ENCODE peak calls at places on chromosome 1, in five cellular contexts. One of them, this sample, is unnamed.

GRCh38 chr1:161215079-161215478 is at the start of gene FCER1G:
- DNase-seq in COLO829: no peak
- DNase-seq in LoVo: no peak
- DNase-seq in hepatic stellate cell: no peak
- DNase-seq in cardiac muscle cell: no peak
- DNase-seq in this sample: no peak

GRCh38 chr1:94925561-94926364 is 1.1 kb downstream of the CNN3 start:
- DNase-seq in COLO829: peak; percentile 82
- DNase-seq in LoVo: peak; percentile 60
- DNase-seq in hepatic stellate cell: peak; percentile 82
- DNase-seq in cardiac muscle cell: peak; percentile 95
- DNase-seq in this sample: peak; percentile 91

GRCh38 chr1:183622884-183623785 is 12.4 kb downstream of the ARPC5 start:
- DNase-seq in COLO829: peak; percentile 65
- DNase-seq in LoVo: peak; percentile 78
- DNase-seq in hepatic stellate cell: peak; percentile 29
- DNase-seq in cardiac muscle cell: peak; percentile 70
- DNase-seq in this sample: peak; percentile 59

GRCh38 chr1:24424207-24424606 is 8.6 kb downstream of the NIPAL3 start:
- DNase-seq in COLO829: no peak
- DNase-seq in LoVo: no peak
- DNase-seq in hepatic stellate cell: no peak
- DNase-seq in cardiac muscle cell: no peak
- DNase-seq in this sample: no peak

GRCh38 chr1:154405762-154406571 is 824 bp downstream of the IL6R start:
- DNase-seq in COLO829: no peak
- DNase-seq in LoVo: peak; percentile 58
- DNase-seq in hepatic stellate cell: peak; percentile 81
- DNase-seq in cardiac muscle cell: peak; percentile 59
- DNase-seq in this sample: peak; percentile 70

GRCh38 chr1:198467907-198468306 is 72.6 kb downstream of the ATP6V1G3 start:
- DNase-seq in COLO829: no peak
- DNase-seq in LoVo: no peak
- DNase-seq in hepatic stellate cell: no peak
- DNase-seq in cardiac muscle cell: no peak
- DNase-seq in this sample: no peak

GRCh38 chr1:242205622-242206489 is 207.0 kb upstream of the MAP1LC3C start:
- DNase-seq in COLO829: peak; percentile 50
- DNase-seq in LoVo: no peak
- DNase-seq in hepatic stellate cell: no peak
- DNase-seq in cardiac muscle cell: no peak
- DNase-seq in this sample: no peak

GRCh38 chr1:152397474-152397873 is 16.6 kb downstream of the CRNN start:
- DNase-seq in COLO829: peak; percentile 19
- DNase-seq in LoVo: no peak
- DNase-seq in hepatic stellate cell: no peak
- DNase-seq in cardiac muscle cell: no peak
- DNase-seq in this sample: no peak

GRCh38 chr1:20728371-20729154 is 3.9 kb downstream of the SH2D5 start:
- DNase-seq in COLO829: no peak
- DNase-seq in LoVo: no peak
- DNase-seq in hepatic stellate cell: no peak
- DNase-seq in cardiac muscle cell: no peak
- DNase-seq in this sample: no peak

GRCh38 chr1:98201640-98202039 is 280.8 kb upstream of the DPYD start:
- DNase-seq in COLO829: no peak
- DNase-seq in LoVo: no peak
- DNase-seq in hepatic stellate cell: no peak
- DNase-seq in cardiac muscle cell: peak; percentile 66
- DNase-seq in this sample: no peak

GRCh38 chr1:25795227-25795626 is 4.8 kb upstream of the SELENON start:
- DNase-seq in COLO829: no peak
- DNase-seq in LoVo: peak; percentile 12
- DNase-seq in hepatic stellate cell: no peak
- DNase-seq in cardiac muscle cell: no peak
- DNase-seq in this sample: no peak

GRCh38 chr1:243598433-243598832 is 251.6 kb downstream of the AKT3 start:
- DNase-seq in COLO829: no peak
- DNase-seq in LoVo: no peak
- DNase-seq in hepatic stellate cell: peak; percentile 52
- DNase-seq in cardiac muscle cell: peak; percentile 72
- DNase-seq in this sample: no peak

GRCh38 chr1:76989976-76990375 is 122.7 kb downstream of the ST6GALNAC5 start:
- DNase-seq in COLO829: no peak
- DNase-seq in LoVo: no peak
- DNase-seq in hepatic stellate cell: no peak
- DNase-seq in cardiac muscle cell: no peak
- DNase-seq in this sample: no peak

GRCh38 chr1:205805082-205805711 is 7.8 kb downstream of the SLC41A1 start:
- DNase-seq in COLO829: peak; percentile 43
- DNase-seq in LoVo: no peak
- DNase-seq in hepatic stellate cell: no peak
- DNase-seq in cardiac muscle cell: no peak
- DNase-seq in this sample: no peak

GRCh38 chr1:67601539-67601938 is 83.5 kb upstream of the GADD45A start:
- DNase-seq in COLO829: no peak
- DNase-seq in LoVo: no peak
- DNase-seq in hepatic stellate cell: no peak
- DNase-seq in cardiac muscle cell: no peak
- DNase-seq in this sample: no peak

This sample was measured in retina.